ENCODE peak calls at places on chromosomes 4 and X, in nine cellular contexts. R, F, Y, Z, M, E, N, K and B are unnamed samples.

GRCh38 chr4:156298230-156298629 is 344.6 kb upstream of the CTSO start:
- DNase-seq in R (no peak), F (no peak), Y (no peak), Z (no peak), M (no peak), E (no peak), N (no peak), K (no peak), B (no peak)

GRCh38 chrX:7170903-7171302 is 22.9 kb upstream of the PUDP start:
- DNase-seq in R (peak), F (no peak), Y (no peak), Z (peak), M (no peak), E (no peak), N (peak), K (no peak), B (peak)

GRCh38 chr4:168740686-168741085 is 243.8 kb downstream of the PALLD start:
- DNase-seq in R (no peak), F (no peak), Y (no peak), Z (no peak), M (no peak), E (no peak), N (no peak), K (no peak), B (no peak)

GRCh38 chr4:140870427-140870826 is 114.2 kb upstream of the TBC1D9 start:
- DNase-seq in R (no peak), F (no peak), Y (no peak), Z (no peak), M (no peak), E (no peak), N (no peak), K (no peak), B (no peak)

GRCh38 chr4:6275898-6276563 is 6.4 kb downstream of the WFS1 start:
- DNase-seq in R (no peak), F (no peak), Y (no peak), Z (no peak), M (no peak), E (no peak), N (no peak), K (no peak), B (no peak)

GRCh38 chr4:18398661-18399060 is 377.1 kb upstream of the LCORL start:
- DNase-seq in R (no peak), F (no peak), Y (no peak), Z (no peak), M (no peak), E (no peak), N (no peak), K (no peak), B (no peak)

GRCh38 chr4:113435893-113436292 is 325.6 kb downstream of the CAMK2D start:
- DNase-seq in R (no peak), F (no peak), Y (no peak), Z (peak), M (no peak), E (no peak), N (peak), K (no peak), B (no peak)

GRCh38 chr4:40055379-40055872 is 1.2 kb upstream of the N4BP2 start:
- DNase-seq in R (no peak), F (no peak), Y (no peak), Z (no peak), M (no peak), E (no peak), N (no peak), K (peak), B (no peak)

GRCh38 chr4:158850800-158851644 is 82.2 kb downstream of the FNIP2 start:
- DNase-seq in R (no peak), F (no peak), Y (no peak), Z (no peak), M (no peak), E (no peak), N (no peak), K (no peak), B (no peak)

GRCh38 chrX:22378296-22378695 is 105.6 kb downstream of the CBLL2 start:
- DNase-seq in R (no peak), F (no peak), Y (no peak), Z (no peak), M (no peak), E (no peak), N (no peak), K (no peak), B (no peak)

GRCh38 chr4:15402146-15402545 is 25.7 kb upstream of the C1QTNF7 start:
- DNase-seq in R (no peak), F (no peak), Y (no peak), Z (no peak), M (no peak), E (no peak), N (no peak), K (no peak), B (no peak)

GRCh38 chr4:108168213-108168671 is 490 bp downstream of the LEF1 start:
- DNase-seq in R (no peak), F (no peak), Y (no peak), Z (no peak), M (no peak), E (no peak), N (no peak), K (no peak), B (peak)

GRCh38 chrX:102659790-102660757 is 8.8 kb downstream of the GPRASP1 start:
- DNase-seq in R (peak), F (peak), Y (peak), Z (peak), M (peak), E (peak), N (peak), K (peak), B (peak)

GRCh38 chr4:153595894-153596601 is 88.0 kb upstream of the TLR2 start:
- DNase-seq in R (no peak), F (no peak), Y (no peak), Z (no peak), M (no peak), E (no peak), N (no peak), K (no peak), B (no peak)

GRCh38 chr4:17597517-17597916 is 16.9 kb upstream of the MED28 start:
- DNase-seq in R (no peak), F (no peak), Y (no peak), Z (peak), M (no peak), E (no peak), N (peak), K (no peak), B (no peak)

GRCh38 chrX:95290455-95290854 is 1394.2 kb upstream of the DIAPH2 start:
- DNase-seq in R (no peak), F (no peak), Y (no peak), Z (peak), M (no peak), E (no peak), N (no peak), K (no peak), B (no peak)

GRCh38 chr4:40577588-40578253 is 51.9 kb downstream of the RBM47 start:
- DNase-seq in R (no peak), F (no peak), Y (no peak), Z (no peak), M (no peak), E (no peak), N (no peak), K (no peak), B (no peak)

GRCh38 chr4:17206829-17207773 is 304.8 kb downstream of the QDPR start:
- DNase-seq in R (no peak), F (no peak), Y (no peak), Z (no peak), M (no peak), E (no peak), N (no peak), K (no peak), B (no peak)

GRCh38 chrX:36407886-36408285 is 488.4 kb downstream of the CFAP47 start:
- DNase-seq in R (no peak), F (no peak), Y (no peak), Z (no peak), M (no peak), E (no peak), N (no peak), K (no peak), B (no peak)

GRCh38 chrX:123665197-123665596 is 67.7 kb downstream of the THOC2 start:
- DNase-seq in R (no peak), F (no peak), Y (no peak), Z (no peak), M (no peak), E (no peak), N (no peak), K (no peak), B (no peak)

GRCh38 chrX:24877854-24878650 is 137.7 kb downstream of the ARX start:
- DNase-seq in R (no peak), F (no peak), Y (no peak), Z (no peak), M (peak), E (no peak), N (no peak), K (no peak), B (no peak)

GRCh38 chr4:95386410-95386809 is 162.4 kb downstream of the UNC5C start:
- DNase-seq in R (no peak), F (no peak), Y (no peak), Z (no peak), M (no peak), E (no peak), N (no peak), K (no peak), B (no peak)

GRCh38 chr4:1318488-1319213 is 28.4 kb upstream of the UVSSA start:
- DNase-seq in R (no peak), F (no peak), Y (no peak), Z (peak), M (no peak), E (no peak), N (no peak), K (no peak), B (no peak)

GRCh38 chrX:134365923-134366322 is 94.0 kb upstream of the HPRT1 start:
- DNase-seq in R (no peak), F (no peak), Y (no peak), Z (no peak), M (no peak), E (no peak), N (no peak), K (no peak), B (no peak)

GRCh38 chr4:55758081-55758480 is 61.5 kb upstream of the EXOC1L start:
- DNase-seq in R (no peak), F (no peak), Y (no peak), Z (no peak), M (no peak), E (no peak), N (no peak), K (no peak), B (no peak)

GRCh38 chrX:10190367-10190766 is 33.6 kb downstream of the CLCN4 start:
- DNase-seq in R (no peak), F (no peak), Y (no peak), Z (no peak), M (peak), E (no peak), N (no peak), K (no peak), B (no peak)

GRCh38 chrX:87425618-87426017 is 92.0 kb upstream of the KLHL4 start:
- DNase-seq in R (no peak), F (no peak), Y (no peak), Z (no peak), M (no peak), E (no peak), N (no peak), K (no peak), B (no peak)

GRCh38 chrX:16970977-16971376 is 24.5 kb downstream of the REPS2 start:
- DNase-seq in R (no peak), F (no peak), Y (no peak), Z (no peak), M (no peak), E (no peak), N (no peak), K (no peak), B (no peak)

GRCh38 chrX:150525061-150525919 is 43.1 kb upstream of the MTM1 start:
- DNase-seq in R (no peak), F (no peak), Y (peak), Z (no peak), M (no peak), E (no peak), N (no peak), K (no peak), B (no peak)